ENCODE peak calls at places on chromosomes 12 and 14, in six cellular contexts. O, Y, H, M, K and Z are unnamed samples.
A peak's percentile ranks its signal among the peaks of the same experiment; 100 is the strongest.

GRCh38 chr12:76976777-76977465 is 88.4 kb downstream of the E2F7 start:
- DNase-seq in K (peak; percentile 20), O (no peak), H (no peak), M (no peak), Y (no peak), Z (no peak)

GRCh38 chr12:117347588-117347987 is 13.8 kb downstream of the NOS1 start:
- DNase-seq in H (no peak), O (no peak), K (no peak), Y (no peak), M (no peak), Z (no peak)

GRCh38 chr12:16602412-16602811 is 3.5 kb downstream of the LMO3 start:
- DNase-seq in M (no peak), H (no peak), K (no peak), Y (no peak), O (no peak), Z (no peak)

GRCh38 chr12:48817957-48818830 is at the start of gene CACNB3:
- DNase-seq in H (peak; percentile 76), M (peak; percentile 71), K (peak; percentile 61), O (peak; percentile 93), Y (peak; percentile 81), Z (no peak)

GRCh38 chr12:49582201-49582600 is 14.3 kb upstream of the MCRS1 start:
- DNase-seq in M (no peak), K (no peak), O (no peak), H (no peak), Y (no peak), Z (no peak)

GRCh38 chr14:78170203-78170602 is at the start of gene NRXN3:
- DNase-seq in O (no peak), M (peak; percentile 62), Y (no peak), H (no peak), K (peak; percentile 10), Z (peak; percentile 64)

GRCh38 chr14:90797451-90797850 is 18.8 kb downstream of the TTC7B start:
- DNase-seq in Y (no peak), K (no peak), O (no peak), M (no peak), H (no peak), Z (no peak)

GRCh38 chr14:49586673-49587460 is 687 bp upstream of the RPS29 start:
- DNase-seq in K (peak; percentile 73), H (no peak), Y (no peak), M (peak; percentile 70), O (no peak), Z (no peak)

GRCh38 chr12:81389550-81390099 is 311.7 kb downstream of the ACSS3 start:
- DNase-seq in O (no peak), M (no peak), H (no peak), K (no peak), Y (no peak), Z (no peak)

GRCh38 chr14:75905505-75905904 is 76.3 kb downstream of the TGFB3 start:
- DNase-seq in H (peak; percentile 65), K (peak; percentile 42), O (no peak), M (no peak), Y (no peak), Z (no peak)

GRCh38 chr14:76820700-76821099 is 5.5 kb upstream of the LRRC74A start:
- DNase-seq in Y (no peak), K (no peak), O (no peak), M (no peak), H (no peak), Z (no peak)

GRCh38 chr14:101721951-101722661 is 39.4 kb upstream of the PPP2R5C start:
- DNase-seq in H (no peak), O (peak; percentile 87), M (no peak), K (peak; percentile 93), Y (no peak), Z (no peak)

GRCh38 chr14:59632381-59632780 is 55.8 kb upstream of the CCDC175 start:
- DNase-seq in Y (no peak), O (no peak), H (no peak), K (peak; percentile 7), M (peak; percentile 27), Z (no peak)

GRCh38 chr12:106974525-106974924 is 12.4 kb downstream of the MTERF2 start:
- DNase-seq in Y (no peak), K (no peak), O (no peak), H (no peak), M (no peak), Z (no peak)

GRCh38 chr12:88538250-88538649 is 42.0 kb downstream of the KITLG start:
- DNase-seq in M (no peak), H (no peak), K (no peak), Y (no peak), O (no peak), Z (no peak)

GRCh38 chr12:58364389-58365086 is 423.2 kb downstream of the ATP23 start:
- DNase-seq in Y (no peak), O (no peak), K (peak; percentile 100), H (no peak), M (no peak), Z (no peak)

GRCh38 chr12:115451151-115451784 is 767.3 kb upstream of the TBX3 start:
- DNase-seq in M (no peak), H (peak; percentile 38), Y (no peak), O (no peak), K (no peak), Z (no peak)

GRCh38 chr14:71175491-71175890 is 268.2 kb downstream of the PCNX1 start:
- DNase-seq in O (no peak), H (no peak), Y (no peak), M (no peak), K (no peak), Z (no peak)

GRCh38 chr14:50871223-50871622 is 630 bp upstream of the ABHD12B start:
- DNase-seq in K (no peak), M (no peak), H (no peak), Y (no peak), O (no peak), Z (no peak)

GRCh38 chr12:6851921-6852650 is at the start of gene USP5:
- DNase-seq in O (peak; percentile 100), Y (peak; percentile 96), M (peak; percentile 99), H (peak; percentile 99), K (peak; percentile 100), Z (peak; percentile 100)

GRCh38 chr12:6855322-6855721 is 3.4 kb downstream of the USP5 start:
- DNase-seq in O (no peak), H (no peak), K (no peak), Y (no peak), M (no peak), Z (no peak)

GRCh38 chr12:6854036-6854435 is 2.1 kb downstream of the USP5 start:
- DNase-seq in O (no peak), Y (no peak), H (no peak), M (no peak), K (no peak), Z (no peak)

GRCh38 chr12:6852651-6853354 is 853 bp downstream of the USP5 start:
- DNase-seq in O (peak; percentile 84), M (no peak), H (no peak), K (peak; percentile 85), Y (no peak), Z (no peak)

DNA sequence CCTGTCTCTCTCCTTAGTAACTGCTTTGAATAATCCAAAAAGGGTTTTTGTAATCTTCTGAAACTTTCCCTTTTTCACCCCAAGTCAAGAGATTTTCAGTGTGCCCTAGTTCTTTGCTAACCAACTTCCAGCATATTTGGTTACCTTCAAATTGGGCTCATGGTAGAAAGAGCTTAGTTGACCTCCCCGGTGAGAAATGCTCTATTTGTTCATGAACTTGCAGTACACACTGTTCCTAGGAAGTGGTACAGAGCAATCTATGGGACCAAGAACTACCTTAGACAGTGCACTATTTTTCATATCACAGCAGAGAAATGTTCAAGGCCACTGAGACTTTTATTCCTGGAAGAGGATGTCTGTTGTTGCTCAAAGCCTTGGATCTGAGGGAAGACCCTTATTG is 1.7 kb downstream of the USP5 start:
- DNase-seq in K (no peak), M (no peak), H (no peak), Y (no peak), O (no peak), Z (no peak)
- H3K4me3 ChIP-seq in K (peak overlapping the region; percentile 61), M (no peak overlapping the region), H (no peak overlapping the region), Y (no peak overlapping the region), O (no peak overlapping the region), Z (no peak overlapping the region)

DNA sequence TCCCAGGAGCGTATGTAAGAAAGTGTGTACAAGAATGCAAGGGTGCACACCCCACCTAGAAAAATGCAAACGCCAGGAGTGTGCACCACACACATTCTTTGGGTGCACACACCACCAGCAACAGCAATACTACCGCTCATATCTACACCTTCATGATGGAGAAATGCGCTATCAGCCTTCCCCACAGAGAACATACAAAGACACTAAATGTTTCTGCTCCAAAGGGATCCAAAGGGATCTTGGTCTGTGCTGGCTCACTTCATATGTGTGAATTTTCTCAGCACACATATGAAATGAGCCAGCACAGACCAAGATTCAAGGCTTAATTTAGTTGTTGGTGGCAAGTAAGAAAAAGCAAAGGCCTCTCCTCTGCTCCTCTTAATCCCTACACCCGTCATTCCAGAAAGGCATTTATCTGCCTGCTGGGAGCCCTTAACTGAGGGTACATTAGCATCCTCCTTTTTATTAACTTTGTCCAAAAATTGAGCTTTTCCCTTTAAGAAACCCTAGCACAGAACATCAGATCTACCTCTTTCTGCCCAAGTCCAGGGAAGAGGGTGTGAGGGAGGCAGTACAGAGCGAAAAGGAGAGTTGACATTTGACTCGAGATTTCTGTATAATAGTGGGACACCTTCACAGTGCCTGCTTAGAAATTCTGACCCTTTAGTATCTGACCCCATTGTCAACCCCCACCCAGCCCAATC is 8.3 kb downstream of the BMP4 start:
- DNase-seq in M (no peak), Y (no peak), K (no peak), H (no peak), O (no peak), Z (no peak)
- H3K4me1 ChIP-seq in M (peaks cover 13% of the 10 kb centered on the region), Y (no peaks in the 10 kb centered on the region), K (no peaks in the 10 kb centered on the region), H (peaks cover 21% of the 10 kb centered on the region), O (no peaks in the 10 kb centered on the region), Z (peaks cover 4% of the 10 kb centered on the region)

GRCh38 chr14:105664691-105665090 is 138.3 kb downstream of the TMEM121 start:
- DNase-seq in M (no peak), K (no peak), O (peak; percentile 66), H (no peak), Y (no peak), Z (no peak)

GRCh38 chr14:105665951-105666277 is 139.5 kb downstream of the TMEM121 start:
- DNase-seq in O (no peak), M (no peak), K (no peak), Y (no peak), H (no peak), Z (no peak)

GRCh38 chr14:105666420-105666819 is 140.0 kb downstream of the TMEM121 start:
- DNase-seq in K (no peak), O (peak; percentile 48), M (no peak), Y (no peak), H (no peak), Z (no peak)

GRCh38 chr14:105660816-105661531 is 134.6 kb downstream of the TMEM121 start:
- DNase-seq in O (peak; percentile 39), K (no peak), Y (no peak), M (no peak), H (no peak), Z (no peak)

GRCh38 chr14:105665247-105665950 is 139.0 kb downstream of the TMEM121 start:
- DNase-seq in M (no peak), K (no peak), H (no peak), Y (no peak), O (peak; percentile 44), Z (no peak)
- H3K9me3 ChIP-seq in M (peaks cover 24% of the 10 kb centered on the region), K (peaks cover 6% of the 10 kb centered on the region), H (no peaks in the 10 kb centered on the region), Y (no peaks in the 10 kb centered on the region), O (no peaks in the 10 kb centered on the region), Z (peaks cover 9% of the 10 kb centered on the region)

DNA sequence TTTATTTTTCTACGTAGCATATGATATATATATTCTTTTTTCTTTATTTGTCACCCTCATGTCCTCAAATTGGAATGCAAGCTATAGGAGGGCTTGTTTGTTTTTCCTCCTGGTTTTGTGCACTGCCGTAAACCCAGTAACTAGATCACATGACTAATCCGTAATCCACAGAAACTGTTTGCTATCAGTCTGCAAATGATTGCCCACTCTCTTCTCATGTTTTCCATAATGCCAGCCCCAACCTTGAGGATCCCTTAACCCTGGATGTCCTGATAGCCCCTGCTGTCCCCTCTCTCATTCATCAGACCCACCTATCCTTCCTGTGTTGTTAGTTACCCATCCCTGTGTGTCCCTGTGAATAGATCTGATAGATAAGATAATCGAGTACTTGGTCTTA is 94.0 kb downstream of the TSPAN9 start:
- DNase-seq in O (no peak), M (no peak), H (no peak), Y (no peak), K (peak; percentile 34), Z (no peak)
- H3K4me3 ChIP-seq in O (no peak overlapping the region), M (no peak overlapping the region), H (no peak overlapping the region), Y (no peak overlapping the region), K (no peak overlapping the region), Z (no peak overlapping the region)